ENCODE peak calls at places on chromosomes 11 and 22, in eight cellular contexts. One of them, this sample, is unnamed.

GRCh38 chr11:479311-479710 is 27.7 kb downstream of the RNH1 start:
- DNase-seq in PC-9: no peak
- DNase-seq in midbrain: no peak
- DNase-seq in stimulated activated CD4-positive, alpha-beta T cell treated with anti-CD3 and anti-CD28 coated beads, Interleukin-12 subunit alpha, Interleukin-12 subunit beta, amount 100 ng/mL, for 4 hours: no peak
- DNase-seq in heart left ventricle: no peak
- DNase-seq in cardiac fibroblast: no peak
- DNase-seq in lower lobe of right lung: no peak
- DNase-seq in AG10803: no peak
- DNase-seq in this sample: no peak

GRCh38 chr22:46797355-46797754 is 34.9 kb downstream of the TBC1D22A start:
- DNase-seq in PC-9: no peak
- DNase-seq in midbrain: no peak
- DNase-seq in stimulated activated CD4-positive, alpha-beta T cell treated with anti-CD3 and anti-CD28 coated beads, Interleukin-12 subunit alpha, Interleukin-12 subunit beta, amount 100 ng/mL, for 4 hours: no peak
- DNase-seq in heart left ventricle: no peak
- DNase-seq in cardiac fibroblast: peak; percentile 43
- DNase-seq in lower lobe of right lung: no peak
- DNase-seq in AG10803: peak; percentile 15
- DNase-seq in this sample: no peak

GRCh38 chr11:76805206-76805913 is 22.2 kb downstream of the TSKU start:
- DNase-seq in PC-9: no peak
- DNase-seq in midbrain: no peak
- DNase-seq in stimulated activated CD4-positive, alpha-beta T cell treated with anti-CD3 and anti-CD28 coated beads, Interleukin-12 subunit alpha, Interleukin-12 subunit beta, amount 100 ng/mL, for 4 hours: no peak
- DNase-seq in heart left ventricle: no peak
- DNase-seq in cardiac fibroblast: no peak
- DNase-seq in lower lobe of right lung: no peak
- DNase-seq in AG10803: peak; percentile 18
- DNase-seq in this sample: no peak

GRCh38 chr11:12195773-12196172 is 85.4 kb downstream of the MICAL2 start:
- DNase-seq in PC-9: no peak
- DNase-seq in midbrain: no peak
- DNase-seq in stimulated activated CD4-positive, alpha-beta T cell treated with anti-CD3 and anti-CD28 coated beads, Interleukin-12 subunit alpha, Interleukin-12 subunit beta, amount 100 ng/mL, for 4 hours: no peak
- DNase-seq in heart left ventricle: no peak
- DNase-seq in cardiac fibroblast: no peak
- DNase-seq in lower lobe of right lung: no peak
- DNase-seq in AG10803: no peak
- DNase-seq in this sample: no peak

GRCh38 chr11:127962416-127962815 is 624.9 kb downstream of the ETS1 start:
- DNase-seq in PC-9: no peak
- DNase-seq in midbrain: no peak
- DNase-seq in stimulated activated CD4-positive, alpha-beta T cell treated with anti-CD3 and anti-CD28 coated beads, Interleukin-12 subunit alpha, Interleukin-12 subunit beta, amount 100 ng/mL, for 4 hours: no peak
- DNase-seq in heart left ventricle: no peak
- DNase-seq in cardiac fibroblast: no peak
- DNase-seq in lower lobe of right lung: no peak
- DNase-seq in AG10803: peak; percentile 13
- DNase-seq in this sample: no peak

GRCh38 chr11:121347805-121348204 is 55.2 kb downstream of the SC5D start:
- DNase-seq in PC-9: no peak
- DNase-seq in midbrain: no peak
- DNase-seq in stimulated activated CD4-positive, alpha-beta T cell treated with anti-CD3 and anti-CD28 coated beads, Interleukin-12 subunit alpha, Interleukin-12 subunit beta, amount 100 ng/mL, for 4 hours: no peak
- DNase-seq in heart left ventricle: no peak
- DNase-seq in cardiac fibroblast: no peak
- DNase-seq in lower lobe of right lung: no peak
- DNase-seq in AG10803: no peak
- DNase-seq in this sample: no peak

GRCh38 chr11:110479070-110479444 is 49.3 kb downstream of the FDX1 start:
- DNase-seq in PC-9: no peak
- DNase-seq in midbrain: peak; percentile 56
- DNase-seq in stimulated activated CD4-positive, alpha-beta T cell treated with anti-CD3 and anti-CD28 coated beads, Interleukin-12 subunit alpha, Interleukin-12 subunit beta, amount 100 ng/mL, for 4 hours: no peak
- DNase-seq in heart left ventricle: no peak
- DNase-seq in cardiac fibroblast: no peak
- DNase-seq in lower lobe of right lung: no peak
- DNase-seq in AG10803: no peak
- DNase-seq in this sample: no peak

GRCh38 chr22:49961601-49962011 is 1.0 kb downstream of the PIM3 start:
- DNase-seq in PC-9: no peak
- DNase-seq in midbrain: no peak
- DNase-seq in stimulated activated CD4-positive, alpha-beta T cell treated with anti-CD3 and anti-CD28 coated beads, Interleukin-12 subunit alpha, Interleukin-12 subunit beta, amount 100 ng/mL, for 4 hours: no peak
- DNase-seq in heart left ventricle: no peak
- DNase-seq in cardiac fibroblast: no peak
- DNase-seq in lower lobe of right lung: peak; percentile 57
- DNase-seq in AG10803: no peak
- DNase-seq in this sample: peak; percentile 50

GRCh38 chr11:128874406-128874805 is 7.3 kb upstream of the KCNJ1 start:
- DNase-seq in PC-9: no peak
- DNase-seq in midbrain: no peak
- DNase-seq in stimulated activated CD4-positive, alpha-beta T cell treated with anti-CD3 and anti-CD28 coated beads, Interleukin-12 subunit alpha, Interleukin-12 subunit beta, amount 100 ng/mL, for 4 hours: no peak
- DNase-seq in heart left ventricle: no peak
- DNase-seq in cardiac fibroblast: no peak
- DNase-seq in lower lobe of right lung: no peak
- DNase-seq in AG10803: peak; percentile 22
- DNase-seq in this sample: no peak

GRCh38 chr11:6817668-6818067 is 18.2 kb upstream of the OR6A2 start:
- DNase-seq in PC-9: peak; percentile 4
- DNase-seq in midbrain: no peak
- DNase-seq in stimulated activated CD4-positive, alpha-beta T cell treated with anti-CD3 and anti-CD28 coated beads, Interleukin-12 subunit alpha, Interleukin-12 subunit beta, amount 100 ng/mL, for 4 hours: no peak
- DNase-seq in heart left ventricle: no peak
- DNase-seq in cardiac fibroblast: no peak
- DNase-seq in lower lobe of right lung: no peak
- DNase-seq in AG10803: no peak
- DNase-seq in this sample: no peak

GRCh38 chr11:111557425-111558111 is 17.0 kb downstream of the LAYN start:
- DNase-seq in PC-9: peak; percentile 43
- DNase-seq in midbrain: no peak
- DNase-seq in stimulated activated CD4-positive, alpha-beta T cell treated with anti-CD3 and anti-CD28 coated beads, Interleukin-12 subunit alpha, Interleukin-12 subunit beta, amount 100 ng/mL, for 4 hours: no peak
- DNase-seq in heart left ventricle: no peak
- DNase-seq in cardiac fibroblast: peak; percentile 74
- DNase-seq in lower lobe of right lung: no peak
- DNase-seq in AG10803: peak; percentile 98
- DNase-seq in this sample: no peak

GRCh38 chr22:37571992-37572373 is 7.9 kb downstream of the LGALS2 start:
- DNase-seq in PC-9: no peak
- DNase-seq in midbrain: no peak
- DNase-seq in stimulated activated CD4-positive, alpha-beta T cell treated with anti-CD3 and anti-CD28 coated beads, Interleukin-12 subunit alpha, Interleukin-12 subunit beta, amount 100 ng/mL, for 4 hours: no peak
- DNase-seq in heart left ventricle: no peak
- DNase-seq in cardiac fibroblast: no peak
- DNase-seq in lower lobe of right lung: no peak
- DNase-seq in AG10803: no peak
- DNase-seq in this sample: no peak

GRCh38 chr11:65103476-65103875 is 7.5 kb downstream of the VPS51 start:
- DNase-seq in PC-9: no peak
- DNase-seq in midbrain: no peak
- DNase-seq in stimulated activated CD4-positive, alpha-beta T cell treated with anti-CD3 and anti-CD28 coated beads, Interleukin-12 subunit alpha, Interleukin-12 subunit beta, amount 100 ng/mL, for 4 hours: no peak
- DNase-seq in heart left ventricle: no peak
- DNase-seq in cardiac fibroblast: no peak
- DNase-seq in lower lobe of right lung: no peak
- DNase-seq in AG10803: no peak
- DNase-seq in this sample: no peak

GRCh38 chr11:96817488-96817887 is 427.7 kb downstream of the JRKL start:
- DNase-seq in PC-9: no peak
- DNase-seq in midbrain: no peak
- DNase-seq in stimulated activated CD4-positive, alpha-beta T cell treated with anti-CD3 and anti-CD28 coated beads, Interleukin-12 subunit alpha, Interleukin-12 subunit beta, amount 100 ng/mL, for 4 hours: no peak
- DNase-seq in heart left ventricle: no peak
- DNase-seq in cardiac fibroblast: peak; percentile 39
- DNase-seq in lower lobe of right lung: no peak
- DNase-seq in AG10803: no peak
- DNase-seq in this sample: no peak

GRCh38 chr22:23704062-23704461 is 13.2 kb downstream of the RGL4 start:
- DNase-seq in PC-9: no peak
- DNase-seq in midbrain: no peak
- DNase-seq in stimulated activated CD4-positive, alpha-beta T cell treated with anti-CD3 and anti-CD28 coated beads, Interleukin-12 subunit alpha, Interleukin-12 subunit beta, amount 100 ng/mL, for 4 hours: no peak
- DNase-seq in heart left ventricle: no peak
- DNase-seq in cardiac fibroblast: no peak
- DNase-seq in lower lobe of right lung: no peak
- DNase-seq in AG10803: no peak
- DNase-seq in this sample: no peak

GRCh38 chr11:34263462-34264186 is 94.2 kb downstream of the ABTB2 start:
- DNase-seq in PC-9: peak; percentile 94
- DNase-seq in midbrain: no peak
- DNase-seq in stimulated activated CD4-positive, alpha-beta T cell treated with anti-CD3 and anti-CD28 coated beads, Interleukin-12 subunit alpha, Interleukin-12 subunit beta, amount 100 ng/mL, for 4 hours: no peak
- DNase-seq in heart left ventricle: peak; percentile 81
- DNase-seq in cardiac fibroblast: peak; percentile 72
- DNase-seq in lower lobe of right lung: peak; percentile 73
- DNase-seq in AG10803: peak; percentile 70
- DNase-seq in this sample: peak; percentile 63

GRCh38 chr11:89015614-89016013 is 50.2 kb downstream of the GRM5 start:
- DNase-seq in PC-9: no peak
- DNase-seq in midbrain: no peak
- DNase-seq in stimulated activated CD4-positive, alpha-beta T cell treated with anti-CD3 and anti-CD28 coated beads, Interleukin-12 subunit alpha, Interleukin-12 subunit beta, amount 100 ng/mL, for 4 hours: no peak
- DNase-seq in heart left ventricle: no peak
- DNase-seq in cardiac fibroblast: no peak
- DNase-seq in lower lobe of right lung: no peak
- DNase-seq in AG10803: no peak
- DNase-seq in this sample: no peak

GRCh38 chr22:36599771-36600170 is 70.8 kb upstream of the EIF3D start:
- DNase-seq in PC-9: no peak
- DNase-seq in midbrain: no peak
- DNase-seq in stimulated activated CD4-positive, alpha-beta T cell treated with anti-CD3 and anti-CD28 coated beads, Interleukin-12 subunit alpha, Interleukin-12 subunit beta, amount 100 ng/mL, for 4 hours: no peak
- DNase-seq in heart left ventricle: no peak
- DNase-seq in cardiac fibroblast: no peak
- DNase-seq in lower lobe of right lung: no peak
- DNase-seq in AG10803: no peak
- DNase-seq in this sample: no peak

GRCh38 chr22:28500005-28500404 is 179.6 kb downstream of the TTC28 start:
- DNase-seq in PC-9: no peak
- DNase-seq in midbrain: no peak
- DNase-seq in stimulated activated CD4-positive, alpha-beta T cell treated with anti-CD3 and anti-CD28 coated beads, Interleukin-12 subunit alpha, Interleukin-12 subunit beta, amount 100 ng/mL, for 4 hours: no peak
- DNase-seq in heart left ventricle: no peak
- DNase-seq in cardiac fibroblast: no peak
- DNase-seq in lower lobe of right lung: no peak
- DNase-seq in AG10803: no peak
- DNase-seq in this sample: no peak

GRCh38 chr11:119029340-119030028 is 1.2 kb downstream of the SLC37A4 start:
- DNase-seq in PC-9: no peak
- DNase-seq in midbrain: peak; percentile 11
- DNase-seq in stimulated activated CD4-positive, alpha-beta T cell treated with anti-CD3 and anti-CD28 coated beads, Interleukin-12 subunit alpha, Interleukin-12 subunit beta, amount 100 ng/mL, for 4 hours: peak; percentile 37
- DNase-seq in heart left ventricle: no peak
- DNase-seq in cardiac fibroblast: no peak
- DNase-seq in lower lobe of right lung: no peak
- DNase-seq in AG10803: no peak
- DNase-seq in this sample: no peak

GRCh38 chr11:107576497-107577086 is 11.1 kb upstream of the ALKBH8 start:
- DNase-seq in PC-9: peak; percentile 44
- DNase-seq in midbrain: peak; percentile 50
- DNase-seq in stimulated activated CD4-positive, alpha-beta T cell treated with anti-CD3 and anti-CD28 coated beads, Interleukin-12 subunit alpha, Interleukin-12 subunit beta, amount 100 ng/mL, for 4 hours: peak; percentile 54
- DNase-seq in heart left ventricle: no peak
- DNase-seq in cardiac fibroblast: peak; percentile 64
- DNase-seq in lower lobe of right lung: no peak
- DNase-seq in AG10803: peak; percentile 56
- DNase-seq in this sample: peak; percentile 60

GRCh38 chr11:126838779-126839178 is 161.8 kb downstream of the KIRREL3 start:
- DNase-seq in PC-9: no peak
- DNase-seq in midbrain: no peak
- DNase-seq in stimulated activated CD4-positive, alpha-beta T cell treated with anti-CD3 and anti-CD28 coated beads, Interleukin-12 subunit alpha, Interleukin-12 subunit beta, amount 100 ng/mL, for 4 hours: no peak
- DNase-seq in heart left ventricle: no peak
- DNase-seq in cardiac fibroblast: no peak
- DNase-seq in lower lobe of right lung: no peak
- DNase-seq in AG10803: no peak
- DNase-seq in this sample: no peak

GRCh38 chr22:34395370-34395769 is 475.1 kb upstream of the LARGE1 start:
- DNase-seq in PC-9: no peak
- DNase-seq in midbrain: no peak
- DNase-seq in stimulated activated CD4-positive, alpha-beta T cell treated with anti-CD3 and anti-CD28 coated beads, Interleukin-12 subunit alpha, Interleukin-12 subunit beta, amount 100 ng/mL, for 4 hours: no peak
- DNase-seq in heart left ventricle: no peak
- DNase-seq in cardiac fibroblast: no peak
- DNase-seq in lower lobe of right lung: no peak
- DNase-seq in AG10803: no peak
- DNase-seq in this sample: no peak

GRCh38 chr22:46052801-46053562 is 76.0 kb upstream of the WNT7B start:
- DNase-seq in PC-9: peak; percentile 48
- DNase-seq in midbrain: no peak
- DNase-seq in stimulated activated CD4-positive, alpha-beta T cell treated with anti-CD3 and anti-CD28 coated beads, Interleukin-12 subunit alpha, Interleukin-12 subunit beta, amount 100 ng/mL, for 4 hours: peak; percentile 25
- DNase-seq in heart left ventricle: peak; percentile 58
- DNase-seq in cardiac fibroblast: peak; percentile 58
- DNase-seq in lower lobe of right lung: peak; percentile 72
- DNase-seq in AG10803: peak; percentile 58
- DNase-seq in this sample: peak; percentile 75

GRCh38 chr11:16612801-16613400 is 125.5 kb upstream of the C11orf58 start:
- DNase-seq in PC-9: no peak
- DNase-seq in midbrain: no peak
- DNase-seq in stimulated activated CD4-positive, alpha-beta T cell treated with anti-CD3 and anti-CD28 coated beads, Interleukin-12 subunit alpha, Interleukin-12 subunit beta, amount 100 ng/mL, for 4 hours: no peak
- DNase-seq in heart left ventricle: no peak
- DNase-seq in cardiac fibroblast: no peak
- DNase-seq in lower lobe of right lung: no peak
- DNase-seq in AG10803: no peak
- DNase-seq in this sample: no peak

GRCh38 chr11:65403607-65404121 is 17.2 kb downstream of the FRMD8 start:
- DNase-seq in PC-9: no peak
- DNase-seq in midbrain: no peak
- DNase-seq in stimulated activated CD4-positive, alpha-beta T cell treated with anti-CD3 and anti-CD28 coated beads, Interleukin-12 subunit alpha, Interleukin-12 subunit beta, amount 100 ng/mL, for 4 hours: no peak
- DNase-seq in heart left ventricle: no peak
- DNase-seq in cardiac fibroblast: no peak
- DNase-seq in lower lobe of right lung: no peak
- DNase-seq in AG10803: no peak
- DNase-seq in this sample: no peak

GRCh38 chr11:70128435-70128906 is 50.4 kb downstream of the ANO1 start:
- DNase-seq in PC-9: peak; percentile 78
- DNase-seq in midbrain: no peak
- DNase-seq in stimulated activated CD4-positive, alpha-beta T cell treated with anti-CD3 and anti-CD28 coated beads, Interleukin-12 subunit alpha, Interleukin-12 subunit beta, amount 100 ng/mL, for 4 hours: no peak
- DNase-seq in heart left ventricle: no peak
- DNase-seq in cardiac fibroblast: no peak
- DNase-seq in lower lobe of right lung: no peak
- DNase-seq in AG10803: peak; percentile 8
- DNase-seq in this sample: no peak

GRCh38 chr11:70066628-70067027 is 11.5 kb upstream of the ANO1 start:
- DNase-seq in PC-9: no peak
- DNase-seq in midbrain: no peak
- DNase-seq in stimulated activated CD4-positive, alpha-beta T cell treated with anti-CD3 and anti-CD28 coated beads, Interleukin-12 subunit alpha, Interleukin-12 subunit beta, amount 100 ng/mL, for 4 hours: no peak
- DNase-seq in heart left ventricle: no peak
- DNase-seq in cardiac fibroblast: no peak
- DNase-seq in lower lobe of right lung: no peak
- DNase-seq in AG10803: no peak
- DNase-seq in this sample: no peak

GRCh38 chr11:124762624-124763155 is 600 bp upstream of the ESAM start:
- DNase-seq in PC-9: peak; percentile 53
- DNase-seq in midbrain: no peak
- DNase-seq in stimulated activated CD4-positive, alpha-beta T cell treated with anti-CD3 and anti-CD28 coated beads, Interleukin-12 subunit alpha, Interleukin-12 subunit beta, amount 100 ng/mL, for 4 hours: no peak
- DNase-seq in heart left ventricle: no peak
- DNase-seq in cardiac fibroblast: no peak
- DNase-seq in lower lobe of right lung: no peak
- DNase-seq in AG10803: no peak
- DNase-seq in this sample: no peak

GRCh38 chr11:117930668-117931330 is 1.6 kb upstream of the TMPRSS13 start:
- DNase-seq in PC-9: no peak
- DNase-seq in midbrain: no peak
- DNase-seq in stimulated activated CD4-positive, alpha-beta T cell treated with anti-CD3 and anti-CD28 coated beads, Interleukin-12 subunit alpha, Interleukin-12 subunit beta, amount 100 ng/mL, for 4 hours: no peak
- DNase-seq in heart left ventricle: no peak
- DNase-seq in cardiac fibroblast: no peak
- DNase-seq in lower lobe of right lung: peak; percentile 24
- DNase-seq in AG10803: no peak
- DNase-seq in this sample: no peak

GRCh38 chr11:14029415-14029814 is 66.9 kb downstream of the SPON1 start:
- DNase-seq in PC-9: no peak
- DNase-seq in midbrain: no peak
- DNase-seq in stimulated activated CD4-positive, alpha-beta T cell treated with anti-CD3 and anti-CD28 coated beads, Interleukin-12 subunit alpha, Interleukin-12 subunit beta, amount 100 ng/mL, for 4 hours: no peak
- DNase-seq in heart left ventricle: no peak
- DNase-seq in cardiac fibroblast: peak; percentile 5
- DNase-seq in lower lobe of right lung: no peak
- DNase-seq in AG10803: no peak
- DNase-seq in this sample: no peak

GRCh38 chr22:31816750-31817149 is 62.9 kb downstream of the DEPDC5 start:
- DNase-seq in PC-9: no peak
- DNase-seq in midbrain: no peak
- DNase-seq in stimulated activated CD4-positive, alpha-beta T cell treated with anti-CD3 and anti-CD28 coated beads, Interleukin-12 subunit alpha, Interleukin-12 subunit beta, amount 100 ng/mL, for 4 hours: no peak
- DNase-seq in heart left ventricle: no peak
- DNase-seq in cardiac fibroblast: no peak
- DNase-seq in lower lobe of right lung: no peak
- DNase-seq in AG10803: no peak
- DNase-seq in this sample: no peak

GRCh38 chr11:74932797-74933196 is 16.1 kb downstream of the XRRA1 start:
- DNase-seq in PC-9: no peak
- DNase-seq in midbrain: no peak
- DNase-seq in stimulated activated CD4-positive, alpha-beta T cell treated with anti-CD3 and anti-CD28 coated beads, Interleukin-12 subunit alpha, Interleukin-12 subunit beta, amount 100 ng/mL, for 4 hours: no peak
- DNase-seq in heart left ventricle: no peak
- DNase-seq in cardiac fibroblast: no peak
- DNase-seq in lower lobe of right lung: no peak
- DNase-seq in AG10803: peak; percentile 22
- DNase-seq in this sample: no peak

GRCh38 chr11:23732026-23732425 is 764.8 kb upstream of the LUZP2 start:
- DNase-seq in PC-9: no peak
- DNase-seq in midbrain: no peak
- DNase-seq in stimulated activated CD4-positive, alpha-beta T cell treated with anti-CD3 and anti-CD28 coated beads, Interleukin-12 subunit alpha, Interleukin-12 subunit beta, amount 100 ng/mL, for 4 hours: no peak
- DNase-seq in heart left ventricle: no peak
- DNase-seq in cardiac fibroblast: no peak
- DNase-seq in lower lobe of right lung: no peak
- DNase-seq in AG10803: no peak
- DNase-seq in this sample: no peak